ENCODE peak calls at places on chromosomes 5 and 9, in six cellular contexts. S is CD8-positive, alpha-beta T cell; L is spleen; D is lower leg skin; Z is GM12865; X is activated B cell treated with CpG ODN at 0.5 μM for 24 hours. T is an unnamed sample.

GRCh38 chr5:72427488-72428437 is 79.4 kb downstream of the ZNF366 start:
- DNase-seq in S (no peak), L (no peak), D (no peak), Z (peak; percentile 42), X (no peak), T (no peak)

GRCh38 chr9:90925581-90926257 is 124.1 kb downstream of the SYK start:
- DNase-seq in S (no peak), L (no peak), D (peak; percentile 15), Z (no peak), X (no peak), T (no peak)

GRCh38 chr9:114738581-114739316 is 56.8 kb upstream of the TEX48 start:
- DNase-seq in S (peak; percentile 60), L (peak; percentile 90), D (peak; percentile 94), Z (peak; percentile 71), X (peak; percentile 36), T (peak; percentile 56)

GRCh38 chr9:79658926-79659325 is 87.2 kb downstream of the TLE4 start:
- DNase-seq in S (no peak), L (no peak), D (no peak), Z (no peak), X (no peak), T (no peak)

GRCh38 chr9:64066736-64067368 is 1218.2 kb downstream of the FOXD4L5 start:
- DNase-seq in S (no peak), L (no peak), D (peak; percentile 80), Z (no peak), X (no peak), T (no peak)

GRCh38 chr9:133514475-133515239 is 10.1 kb downstream of the MYMK start:
- DNase-seq in S (no peak), L (no peak), D (no peak), Z (no peak), X (no peak), T (no peak)

GRCh38 chr9:127087411-127087810 is 35.0 kb downstream of the ANGPTL2 start:
- DNase-seq in S (no peak), L (no peak), D (peak; percentile 80), Z (no peak), X (no peak), T (no peak)

GRCh38 chr5:83370957-83371356 is 100.6 kb upstream of the VCAN start:
- DNase-seq in S (no peak), L (no peak), D (no peak), Z (no peak), X (no peak), T (no peak)

GRCh38 chr5:172744106-172745104 is 26.6 kb downstream of the DUSP1 start:
- DNase-seq in S (no peak), L (no peak), D (peak; percentile 86), Z (no peak), X (no peak), T (no peak)

GRCh38 chr9:79257671-79258410 is 313.9 kb upstream of the TLE4 start:
- DNase-seq in S (no peak), L (no peak), D (no peak), Z (no peak), X (no peak), T (no peak)

GRCh38 chr9:136634904-136635303 is 27.8 kb upstream of the EGFL7 start:
- DNase-seq in S (no peak), L (no peak), D (no peak), Z (no peak), X (no peak), T (no peak)

DNA sequence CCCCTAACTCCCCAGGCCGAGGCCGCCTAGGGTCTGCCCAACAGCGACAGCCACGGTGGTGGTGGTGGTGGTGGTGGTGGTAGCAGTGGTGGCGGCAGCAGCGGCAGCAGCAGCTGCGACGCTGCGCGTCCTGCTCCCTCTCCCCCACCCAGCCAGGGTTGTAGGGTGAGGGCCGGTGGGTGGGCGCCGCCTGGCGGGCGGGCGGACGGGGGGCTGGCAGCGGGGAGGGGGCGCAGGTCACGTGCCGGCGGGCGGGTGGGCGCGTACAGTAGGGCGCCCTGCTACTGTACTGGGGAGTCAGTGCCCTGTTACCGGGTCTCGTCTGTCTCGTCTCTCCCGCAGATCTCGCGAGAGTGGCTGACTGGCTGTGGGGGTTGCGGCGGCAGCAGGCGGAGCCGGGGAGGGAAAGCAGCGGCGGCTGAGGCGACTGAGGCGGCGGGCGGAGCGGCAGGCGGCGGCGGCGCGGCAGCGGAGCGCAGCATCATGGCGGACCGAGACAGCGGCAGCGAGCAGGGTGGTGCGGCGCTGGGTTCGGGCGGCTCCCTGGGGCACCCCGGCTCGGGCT is at the start of gene PURA:
- DNase-seq in S (peak; percentile 93), L (peak; percentile 99), D (peak; percentile 99), Z (peak; percentile 98), X (peak; percentile 92), T (peak; percentile 93)
- TF ChIP-seq CTCF in S (no peak), L (peak; percentile 48), D (no peak), Z (peak; percentile 0), X (no peak), T (peak; percentile 49)

GRCh38 chr9:99906403-99907207 is at the start of gene STX17:
- DNase-seq in S (peak; percentile 77), L (peak; percentile 94), D (peak; percentile 95), Z (peak; percentile 82), X (peak; percentile 90), T (peak; percentile 88)
- TF ChIP-seq CTCF in S (no peak), L (no peak), D (no peak), Z (no peak), X (no peak), T (peak; percentile 11)

GRCh38 chr5:142164315-142164714 is 55.7 kb downstream of the NDFIP1 start:
- DNase-seq in S (no peak), L (no peak), D (no peak), Z (no peak), X (no peak), T (no peak)

GRCh38 chr5:142170254-142170953 is 61.8 kb downstream of the NDFIP1 start:
- DNase-seq in S (no peak), L (no peak), D (no peak), Z (no peak), X (no peak), T (no peak)

GRCh38 chr5:142166754-142167153 is 58.2 kb downstream of the NDFIP1 start:
- DNase-seq in S (no peak), L (no peak), D (no peak), Z (no peak), X (no peak), T (no peak)

GRCh38 chr5:142168365-142168764 is 59.8 kb downstream of the NDFIP1 start:
- DNase-seq in S (no peak), L (no peak), D (no peak), Z (no peak), X (no peak), T (no peak)

DNA sequence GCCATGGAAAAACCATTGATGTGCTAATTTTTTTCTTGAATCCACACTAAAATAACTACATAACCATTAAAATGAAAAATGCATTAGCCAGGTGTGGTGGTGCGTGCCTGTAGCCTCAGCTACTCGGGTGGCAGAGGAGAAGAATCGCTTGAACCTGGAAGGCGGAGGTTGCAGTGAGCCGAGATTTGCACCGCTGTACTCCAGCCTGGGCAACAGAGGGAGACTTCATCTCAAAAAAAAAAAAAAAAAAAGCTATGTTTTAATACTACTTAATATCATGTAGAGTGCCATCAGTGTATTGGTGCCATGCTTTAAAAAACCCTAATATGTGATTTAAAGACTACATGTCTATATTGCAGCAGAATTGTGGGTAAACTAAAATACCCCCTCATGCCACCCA is 58.9 kb downstream of the NDFIP1 start:
- DNase-seq in S (no peak), L (no peak), D (no peak), Z (no peak), X (no peak), T (no peak)
- TF ChIP-seq CTCF in S (no peak), L (no peak), D (no peak), Z (no peak), X (no peak), T (no peak)

DNA sequence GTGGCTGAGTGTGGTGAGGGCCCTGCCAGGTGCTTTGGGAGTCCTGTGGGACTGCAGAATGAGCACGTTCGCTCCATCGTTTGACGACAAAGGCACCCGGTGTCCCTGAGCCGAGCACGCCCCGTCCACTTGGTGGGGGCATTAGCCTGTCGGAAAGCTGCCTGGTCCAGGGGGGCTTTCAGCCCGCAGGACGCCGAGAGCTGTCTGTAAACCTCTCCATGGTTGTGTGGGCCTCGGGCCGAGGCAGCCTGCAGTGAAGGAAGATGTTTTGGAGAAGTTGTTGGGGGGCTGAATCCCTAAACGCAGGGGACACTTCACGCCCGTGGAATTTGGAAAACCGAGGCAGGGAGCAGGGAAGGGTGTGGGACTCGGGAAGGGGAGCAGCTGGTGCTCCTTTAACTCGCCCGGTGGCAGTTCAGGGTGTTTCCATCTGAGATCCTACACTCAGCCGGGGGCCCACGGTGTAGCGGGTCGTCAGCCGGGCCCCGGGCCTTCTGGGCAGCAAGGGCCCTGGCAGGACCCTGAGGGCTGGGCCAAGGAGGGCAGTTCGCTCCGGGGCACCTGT is 53.7 kb downstream of the MRPL36 start:
- DNase-seq in S (no peak), L (peak; percentile 47), D (peak; percentile 70), Z (no peak), X (no peak), T (no peak)
- TF ChIP-seq CTCF in S (no peak), L (no peak), D (no peak), Z (no peak), X (no peak), T (no peak)

DNA sequence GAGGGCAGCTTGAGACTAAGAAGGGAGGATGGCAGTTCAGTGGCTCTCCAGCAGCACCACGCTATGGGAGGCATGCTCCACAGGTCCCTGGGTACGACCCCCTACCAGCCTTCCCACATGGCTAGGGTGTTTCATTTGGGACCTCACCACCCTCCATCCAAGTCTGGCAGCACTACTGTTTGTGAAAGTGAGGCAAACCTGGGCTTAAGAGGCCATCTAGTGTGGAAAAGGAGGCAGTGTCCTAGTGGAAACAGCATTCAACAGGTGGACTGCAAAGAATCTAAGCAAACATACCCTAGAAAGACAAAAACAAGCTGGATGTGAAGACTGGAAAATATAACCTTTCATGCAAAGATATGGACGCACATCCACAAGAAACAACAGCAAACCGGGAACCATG is 4.8 kb upstream of the C5orf47 start:
- DNase-seq in S (no peak), L (no peak), D (no peak), Z (peak; percentile 29), X (no peak), T (no peak)
- TF ChIP-seq CTCF in S (no peak), L (no peak), D (no peak), Z (peak; percentile 30), X (no peak), T (peak; percentile 57)

GRCh38 chr5:169721771-169722170 is 84.7 kb downstream of the DOCK2 start:
- DNase-seq in S (no peak), L (no peak), D (no peak), Z (no peak), X (no peak), T (no peak)
- TF ChIP-seq CTCF in S (no peak), L (no peak), D (no peak), Z (no peak), X (no peak), T (no peak)

GRCh38 chr5:132905938-132906337 is 32.5 kb downstream of the LEAP2 start:
- DNase-seq in S (no peak), L (no peak), D (no peak), Z (no peak), X (no peak), T (no peak)
- TF ChIP-seq CTCF in S (no peak), L (no peak), D (no peak), Z (no peak), X (no peak), T (peak; percentile 12)